ENCODE peak calls at places on chromosome 21, in eight cellular contexts. One of them, this sample, is unnamed.

GRCh38 chr21:36419996-36420395 is 34.8 kb downstream of the CHAF1B start:
- DNase-seq in heart right ventricle: peak; percentile 74
- DNase-seq in right lobe of liver: peak; percentile 85
- DNase-seq in lower lobe of right lung: peak; percentile 83
- DNase-seq in stomach: peak; percentile 85
- DNase-seq in IMR-90: peak; percentile 92
- DNase-seq in spleen: peak; percentile 84
- DNase-seq in esophagus squamous epithelium: no peak
- DNase-seq in this sample: peak; percentile 88

GRCh38 chr21:25342811-25343210 is 264.5 kb downstream of the MRPL39 start:
- DNase-seq in heart right ventricle: no peak
- DNase-seq in right lobe of liver: no peak
- DNase-seq in lower lobe of right lung: no peak
- DNase-seq in stomach: no peak
- DNase-seq in IMR-90: peak; percentile 36
- DNase-seq in spleen: no peak
- DNase-seq in esophagus squamous epithelium: no peak
- DNase-seq in this sample: no peak

GRCh38 chr21:46173573-46173972 is 10.7 kb downstream of the SPATC1L start:
- DNase-seq in heart right ventricle: no peak
- DNase-seq in right lobe of liver: no peak
- DNase-seq in lower lobe of right lung: no peak
- DNase-seq in stomach: no peak
- DNase-seq in IMR-90: no peak
- DNase-seq in spleen: no peak
- DNase-seq in esophagus squamous epithelium: no peak
- DNase-seq in this sample: peak; percentile 66

GRCh38 chr21:43362306-43362927 is 64.5 kb downstream of the SIK1 start:
- DNase-seq in heart right ventricle: peak; percentile 83
- DNase-seq in right lobe of liver: peak; percentile 68
- DNase-seq in lower lobe of right lung: peak; percentile 71
- DNase-seq in stomach: peak; percentile 56
- DNase-seq in IMR-90: peak; percentile 86
- DNase-seq in spleen: peak; percentile 95
- DNase-seq in esophagus squamous epithelium: peak; percentile 34
- DNase-seq in this sample: peak; percentile 79

GRCh38 chr21:40049031-40049958 is 182.1 kb downstream of the PCP4 start:
- DNase-seq in heart right ventricle: no peak
- DNase-seq in right lobe of liver: no peak
- DNase-seq in lower lobe of right lung: no peak
- DNase-seq in stomach: no peak
- DNase-seq in IMR-90: peak; percentile 11
- DNase-seq in spleen: no peak
- DNase-seq in esophagus squamous epithelium: no peak
- DNase-seq in this sample: no peak

GRCh38 chr21:45161039-45161945 is 86.9 kb downstream of the ADARB1 start:
- DNase-seq in heart right ventricle: no peak
- DNase-seq in right lobe of liver: peak; percentile 37
- DNase-seq in lower lobe of right lung: no peak
- DNase-seq in stomach: no peak
- DNase-seq in IMR-90: no peak
- DNase-seq in spleen: no peak
- DNase-seq in esophagus squamous epithelium: no peak
- DNase-seq in this sample: peak; percentile 33

GRCh38 chr21:39535646-39536437 is 76.9 kb upstream of the B3GALT5 start:
- DNase-seq in heart right ventricle: no peak
- DNase-seq in right lobe of liver: no peak
- DNase-seq in lower lobe of right lung: no peak
- DNase-seq in stomach: no peak
- DNase-seq in IMR-90: no peak
- DNase-seq in spleen: no peak
- DNase-seq in esophagus squamous epithelium: no peak
- DNase-seq in this sample: no peak

GRCh38 chr21:38219049-38219628 is 37.7 kb upstream of the KCNJ15 start:
- DNase-seq in heart right ventricle: peak; percentile 20
- DNase-seq in right lobe of liver: peak; percentile 81
- DNase-seq in lower lobe of right lung: peak; percentile 80
- DNase-seq in stomach: peak; percentile 83
- DNase-seq in IMR-90: peak; percentile 79
- DNase-seq in spleen: peak; percentile 85
- DNase-seq in esophagus squamous epithelium: no peak
- DNase-seq in this sample: no peak

GRCh38 chr21:25343774-25344545 is 263.3 kb downstream of the MRPL39 start:
- DNase-seq in heart right ventricle: no peak
- DNase-seq in right lobe of liver: no peak
- DNase-seq in lower lobe of right lung: no peak
- DNase-seq in stomach: no peak
- DNase-seq in IMR-90: no peak
- DNase-seq in spleen: no peak
- DNase-seq in esophagus squamous epithelium: no peak
- DNase-seq in this sample: no peak

GRCh38 chr21:15010645-15011044 is 54.2 kb downstream of the NRIP1 start:
- DNase-seq in heart right ventricle: no peak
- DNase-seq in right lobe of liver: no peak
- DNase-seq in lower lobe of right lung: no peak
- DNase-seq in stomach: no peak
- DNase-seq in IMR-90: peak; percentile 50
- DNase-seq in spleen: no peak
- DNase-seq in esophagus squamous epithelium: no peak
- DNase-seq in this sample: no peak

GRCh38 chr21:25897383-25897782 is 162.6 kb downstream of the GABPA start:
- DNase-seq in heart right ventricle: no peak
- DNase-seq in right lobe of liver: no peak
- DNase-seq in lower lobe of right lung: no peak
- DNase-seq in stomach: no peak
- DNase-seq in IMR-90: no peak
- DNase-seq in spleen: no peak
- DNase-seq in esophagus squamous epithelium: no peak
- DNase-seq in this sample: no peak

GRCh38 chr21:17900281-17900989 is 81.3 kb upstream of the C21orf91 start:
- DNase-seq in heart right ventricle: peak; percentile 51
- DNase-seq in right lobe of liver: no peak
- DNase-seq in lower lobe of right lung: no peak
- DNase-seq in stomach: no peak
- DNase-seq in IMR-90: no peak
- DNase-seq in spleen: no peak
- DNase-seq in esophagus squamous epithelium: no peak
- DNase-seq in this sample: no peak

GRCh38 chr21:38075833-38076567 is 159.7 kb upstream of the KCNJ6 start:
- DNase-seq in heart right ventricle: no peak
- DNase-seq in right lobe of liver: no peak
- DNase-seq in lower lobe of right lung: no peak
- DNase-seq in stomach: no peak
- DNase-seq in IMR-90: no peak
- DNase-seq in spleen: no peak
- DNase-seq in esophagus squamous epithelium: no peak
- DNase-seq in this sample: no peak

GRCh38 chr21:26130249-26130896 is 40.2 kb downstream of the APP start:
- DNase-seq in heart right ventricle: no peak
- DNase-seq in right lobe of liver: no peak
- DNase-seq in lower lobe of right lung: no peak
- DNase-seq in stomach: no peak
- DNase-seq in IMR-90: peak; percentile 82
- DNase-seq in spleen: no peak
- DNase-seq in esophagus squamous epithelium: no peak
- DNase-seq in this sample: no peak

GRCh38 chr21:27564684-27565280 is 597.9 kb upstream of the ADAMTS5 start:
- DNase-seq in heart right ventricle: peak; percentile 17
- DNase-seq in right lobe of liver: peak; percentile 49
- DNase-seq in lower lobe of right lung: no peak
- DNase-seq in stomach: peak; percentile 40
- DNase-seq in IMR-90: peak; percentile 70
- DNase-seq in spleen: no peak
- DNase-seq in esophagus squamous epithelium: no peak
- DNase-seq in this sample: no peak

GRCh38 chr21:45670731-45671130 is 27.2 kb downstream of the PCBP3 start:
- DNase-seq in heart right ventricle: no peak
- DNase-seq in right lobe of liver: no peak
- DNase-seq in lower lobe of right lung: no peak
- DNase-seq in stomach: no peak
- DNase-seq in IMR-90: no peak
- DNase-seq in spleen: no peak
- DNase-seq in esophagus squamous epithelium: no peak
- DNase-seq in this sample: no peak

GRCh38 chr21:42574234-42575027 is 60.8 kb downstream of the SLC37A1 start:
- DNase-seq in heart right ventricle: no peak
- DNase-seq in right lobe of liver: peak; percentile 45
- DNase-seq in lower lobe of right lung: peak; percentile 45
- DNase-seq in stomach: peak; percentile 25
- DNase-seq in IMR-90: peak; percentile 13
- DNase-seq in spleen: no peak
- DNase-seq in esophagus squamous epithelium: no peak
- DNase-seq in this sample: no peak

GRCh38 chr21:29155118-29155932 is 24.9 kb downstream of the MAP3K7CL start:
- DNase-seq in heart right ventricle: peak; percentile 67
- DNase-seq in right lobe of liver: no peak
- DNase-seq in lower lobe of right lung: peak; percentile 63
- DNase-seq in stomach: no peak
- DNase-seq in IMR-90: peak; percentile 62
- DNase-seq in spleen: no peak
- DNase-seq in esophagus squamous epithelium: no peak
- DNase-seq in this sample: peak; percentile 88
- TF ChIP-seq CTCF in heart right ventricle: no peak
- TF ChIP-seq CTCF in right lobe of liver: no peak
- TF ChIP-seq CTCF in lower lobe of right lung: no peak
- TF ChIP-seq CTCF in stomach: no peak
- TF ChIP-seq CTCF in IMR-90: no peak
- TF ChIP-seq CTCF in spleen: no peak
- TF ChIP-seq CTCF in esophagus squamous epithelium: no peak
- TF ChIP-seq CTCF in this sample: no peak

DNA sequence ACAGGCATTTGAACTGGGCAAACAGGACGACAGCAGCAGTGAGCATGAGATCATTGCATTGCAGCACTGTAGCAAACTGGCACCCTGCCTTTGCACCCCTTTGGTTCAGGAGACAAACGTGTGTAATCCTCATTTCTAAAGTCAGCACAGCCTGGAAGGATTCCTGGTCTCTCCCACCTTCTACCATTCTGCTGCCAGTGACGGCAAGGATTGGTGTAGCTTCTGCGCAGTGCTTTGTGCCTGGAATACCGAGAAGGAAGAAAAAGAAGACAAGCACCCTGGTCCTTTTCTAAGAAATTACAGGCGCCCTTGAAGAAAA is 805.3 kb downstream of the USP25 start:
- DNase-seq in heart right ventricle: peak; percentile 68
- DNase-seq in right lobe of liver: peak; percentile 92
- DNase-seq in lower lobe of right lung: peak; percentile 54
- DNase-seq in stomach: peak; percentile 30
- DNase-seq in IMR-90: peak; percentile 55
- DNase-seq in spleen: no peak
- DNase-seq in esophagus squamous epithelium: no peak
- DNase-seq in this sample: peak; percentile 80
- H3K4me3 ChIP-seq in heart right ventricle: peak overlapping the region; percentile 12
- H3K4me3 ChIP-seq in right lobe of liver: peak overlapping the region; percentile 12
- H3K4me3 ChIP-seq in lower lobe of right lung: peak overlapping the region; percentile 45
- H3K4me3 ChIP-seq in stomach: peak overlapping the region; percentile 30
- H3K4me3 ChIP-seq in IMR-90: no peak overlapping the region
- H3K4me3 ChIP-seq in spleen: no peak overlapping the region
- H3K4me3 ChIP-seq in esophagus squamous epithelium: peak overlapping the region; percentile 49
- H3K4me3 ChIP-seq in this sample: peak overlapping the region; percentile 61

GRCh38 chr21:32520885-32521735 is 64.2 kb downstream of the TCP10L start:
- DNase-seq in heart right ventricle: peak; percentile 91
- DNase-seq in right lobe of liver: peak; percentile 64
- DNase-seq in lower lobe of right lung: peak; percentile 75
- DNase-seq in stomach: peak; percentile 54
- DNase-seq in IMR-90: peak; percentile 97
- DNase-seq in spleen: peak; percentile 84
- DNase-seq in esophagus squamous epithelium: no peak
- DNase-seq in this sample: peak; percentile 88
- H3K27ac ChIP-seq in heart right ventricle: peak overlapping the region; percentile 90
- H3K27ac ChIP-seq in right lobe of liver: peak overlapping the region; percentile 40
- H3K27ac ChIP-seq in lower lobe of right lung: peak overlapping the region; percentile 64
- H3K27ac ChIP-seq in stomach: peak overlapping the region; percentile 75
- H3K27ac ChIP-seq in IMR-90: peak overlapping the region; percentile 73
- H3K27ac ChIP-seq in spleen: peak overlapping the region; percentile 74
- H3K27ac ChIP-seq in esophagus squamous epithelium: peak overlapping the region; percentile 66
- H3K27ac ChIP-seq in this sample: peak overlapping the region; percentile 80

GRCh38 chr21:34704119-34704518 is 35.3 kb downstream of the CLIC6 start:
- DNase-seq in heart right ventricle: no peak
- DNase-seq in right lobe of liver: no peak
- DNase-seq in lower lobe of right lung: no peak
- DNase-seq in stomach: no peak
- DNase-seq in IMR-90: peak; percentile 40
- DNase-seq in spleen: no peak
- DNase-seq in esophagus squamous epithelium: no peak
- DNase-seq in this sample: peak; percentile 60

GRCh38 chr21:34701726-34702125 is 32.9 kb downstream of the CLIC6 start:
- DNase-seq in heart right ventricle: no peak
- DNase-seq in right lobe of liver: no peak
- DNase-seq in lower lobe of right lung: no peak
- DNase-seq in stomach: no peak
- DNase-seq in IMR-90: peak; percentile 56
- DNase-seq in spleen: no peak
- DNase-seq in esophagus squamous epithelium: no peak
- DNase-seq in this sample: no peak

GRCh38 chr21:34703566-34703965 is 34.8 kb downstream of the CLIC6 start:
- DNase-seq in heart right ventricle: no peak
- DNase-seq in right lobe of liver: no peak
- DNase-seq in lower lobe of right lung: no peak
- DNase-seq in stomach: no peak
- DNase-seq in IMR-90: no peak
- DNase-seq in spleen: no peak
- DNase-seq in esophagus squamous epithelium: no peak
- DNase-seq in this sample: peak; percentile 55

GRCh38 chr21:34700605-34701004 is 31.8 kb downstream of the CLIC6 start:
- DNase-seq in heart right ventricle: no peak
- DNase-seq in right lobe of liver: no peak
- DNase-seq in lower lobe of right lung: peak; percentile 63
- DNase-seq in stomach: no peak
- DNase-seq in IMR-90: no peak
- DNase-seq in spleen: no peak
- DNase-seq in esophagus squamous epithelium: no peak
- DNase-seq in this sample: peak; percentile 56

DNA sequence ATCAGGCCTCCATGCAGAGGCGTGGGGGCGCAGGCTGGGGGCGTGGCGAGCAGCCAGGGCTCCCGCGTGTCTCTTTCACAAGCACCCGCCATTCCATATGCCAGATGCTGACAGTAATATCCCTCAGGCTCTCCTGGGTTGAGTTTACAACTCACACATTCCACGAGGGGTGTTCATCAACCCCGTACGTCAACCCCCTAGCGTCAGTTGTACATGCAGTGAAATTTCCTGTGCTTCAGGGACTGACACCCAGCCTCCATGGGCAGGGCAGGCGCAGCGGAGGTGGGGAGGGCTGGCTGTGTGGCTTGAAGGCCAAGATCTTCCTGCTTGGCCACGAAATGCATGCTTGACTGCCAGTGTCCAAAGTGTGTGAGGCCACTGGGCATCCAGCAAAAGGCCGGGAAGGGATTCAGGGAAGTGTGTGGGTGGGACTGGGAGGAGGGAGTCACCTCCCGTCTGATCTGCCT is 33.6 kb downstream of the CLIC6 start:
- DNase-seq in heart right ventricle: no peak
- DNase-seq in right lobe of liver: no peak
- DNase-seq in lower lobe of right lung: no peak
- DNase-seq in stomach: peak; percentile 26
- DNase-seq in IMR-90: peak; percentile 98
- DNase-seq in spleen: no peak
- DNase-seq in esophagus squamous epithelium: no peak
- DNase-seq in this sample: peak; percentile 88
- TF ChIP-seq CTCF in heart right ventricle: no peak
- TF ChIP-seq CTCF in right lobe of liver: no peak
- TF ChIP-seq CTCF in lower lobe of right lung: no peak
- TF ChIP-seq CTCF in stomach: no peak
- TF ChIP-seq CTCF in IMR-90: no peak
- TF ChIP-seq CTCF in spleen: no peak
- TF ChIP-seq CTCF in esophagus squamous epithelium: no peak
- TF ChIP-seq CTCF in this sample: no peak

This sample was measured in coronary artery.